ENCODE peak calls at places on chromosomes 4 and X, in eight cellular contexts. N, I, G, Y, S, X, L and W are unnamed samples.

GRCh38 chr4:124262211-124263179 is 450.0 kb downstream of the ANKRD50 start:
- DNase-seq in G (peak; percentile 56), N (peak; percentile 79), I (peak; percentile 75), Y (peak; percentile 66), S (peak; percentile 88), L (peak; percentile 73), X (no peak), W (peak; percentile 72)

GRCh38 chrX:149903889-149904748 is 23.1 kb downstream of the MAGEA8 start:
- DNase-seq in S (peak; percentile 6), X (no peak), I (no peak), G (no peak), N (no peak), L (no peak), Y (no peak), W (no peak)

GRCh38 chr4:105128208-105128607 is 18.5 kb upstream of the TET2 start:
- DNase-seq in G (no peak), N (no peak), Y (no peak), L (no peak), I (no peak), S (no peak), X (no peak), W (no peak)

GRCh38 chrX:44439242-44439641 is 95.8 kb upstream of the EFHC2 start:
- DNase-seq in Y (no peak), L (no peak), X (no peak), I (no peak), S (no peak), G (no peak), N (no peak), W (no peak)

GRCh38 chrX:86964321-86964720 is 553.3 kb upstream of the KLHL4 start:
- DNase-seq in N (no peak), G (no peak), S (no peak), X (no peak), L (no peak), Y (no peak), I (no peak), W (no peak)

GRCh38 chr4:153611679-153612078 is 72.4 kb upstream of the TLR2 start:
- DNase-seq in S (peak; percentile 68), G (no peak), L (peak; percentile 26), I (no peak), Y (peak; percentile 33), N (no peak), X (no peak), W (no peak)

GRCh38 chr4:76090241-76090691 is 15.8 kb downstream of the ART3 start:
- DNase-seq in X (no peak), L (peak; percentile 47), N (no peak), I (no peak), S (peak; percentile 94), Y (peak; percentile 96), G (no peak), W (peak; percentile 75)

GRCh38 chr4:6403400-6403685 is 69.1 kb downstream of the PPP2R2C start:
- DNase-seq in L (no peak), Y (no peak), S (no peak), G (no peak), N (no peak), X (no peak), I (peak; percentile 40), W (no peak)

GRCh38 chr4:61079427-61079826 is 120.7 kb upstream of the ADGRL3 start:
- DNase-seq in N (no peak), X (no peak), L (no peak), Y (peak; percentile 8), G (no peak), S (no peak), I (no peak), W (no peak)

GRCh38 chr4:151257704-151258103 is 19.3 kb upstream of the PRSS48 start:
- DNase-seq in Y (no peak), I (no peak), S (no peak), L (no peak), X (no peak), N (no peak), G (no peak), W (no peak)

GRCh38 chr4:151259752-151260151 is 17.2 kb upstream of the PRSS48 start:
- DNase-seq in Y (no peak), G (no peak), N (no peak), X (no peak), L (no peak), S (no peak), I (no peak), W (no peak)

GRCh38 chr4:151260526-151260925 is 16.4 kb upstream of the PRSS48 start:
- DNase-seq in Y (peak; percentile 63), S (no peak), G (no peak), N (no peak), I (no peak), L (no peak), X (no peak), W (no peak)

GRCh38 chr4:151251922-151252321 is 25.0 kb upstream of the PRSS48 start:
- DNase-seq in N (no peak), X (no peak), Y (no peak), I (no peak), L (no peak), G (no peak), S (no peak), W (no peak)

DNA sequence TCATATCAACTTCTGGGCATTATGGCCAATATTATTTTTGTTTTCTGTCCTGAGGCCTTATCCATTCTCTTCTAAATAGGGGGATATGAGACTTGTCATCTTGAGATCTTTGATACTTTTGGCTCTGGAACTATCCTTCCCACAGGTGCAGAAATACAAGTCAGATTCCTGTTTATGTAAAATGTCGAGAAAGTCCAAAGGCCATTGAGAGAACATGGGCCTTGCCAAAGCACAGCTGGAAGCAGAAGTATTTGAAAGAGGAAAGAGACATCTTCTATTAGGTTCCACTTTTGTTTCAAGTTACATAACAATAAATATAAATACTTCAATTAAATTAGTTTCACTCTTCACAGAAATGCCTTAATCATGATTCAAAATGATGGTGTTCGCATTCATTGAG is 20.8 kb upstream of the PRSS48 start:
- DNase-seq in S (no peak), L (no peak), N (no peak), X (no peak), G (no peak), I (no peak), Y (no peak), W (no peak)
- H3K27ac ChIP-seq in S (no peak overlapping the region), L (no peak overlapping the region), N (no peak overlapping the region), X (no peak overlapping the region), G (no peak overlapping the region), I (no peak overlapping the region), Y (no peak overlapping the region), W (no peak overlapping the region)

GRCh38 chrX:47515941-47516649 is 33.1 kb upstream of the ZNF41 start:
- DNase-seq in N (no peak), L (no peak), Y (peak; percentile 79), G (no peak), S (peak; percentile 45), X (no peak), I (no peak), W (peak; percentile 17)
- H3K27ac ChIP-seq in N (no peak overlapping the region), L (no peak overlapping the region), Y (peak overlapping the region; percentile 62), G (no peak overlapping the region), S (no peak overlapping the region), X (no peak overlapping the region), I (no peak overlapping the region), W (peak overlapping the region; percentile 82)

GRCh38 chr4:71866212-71866885 is 82.5 kb upstream of the GC start:
- DNase-seq in G (no peak), I (no peak), N (no peak), S (no peak), Y (no peak), L (no peak), X (no peak), W (no peak)

GRCh38 chr4:71863457-71863856 is 79.6 kb upstream of the GC start:
- DNase-seq in S (no peak), N (no peak), I (no peak), L (no peak), X (no peak), Y (no peak), G (no peak), W (no peak)

GRCh38 chr4:71870456-71870855 is 86.6 kb upstream of the GC start:
- DNase-seq in G (peak; percentile 10), X (no peak), S (no peak), Y (no peak), L (no peak), N (no peak), I (no peak), W (no peak)

GRCh38 chr4:71864380-71864779 is 80.5 kb upstream of the GC start:
- DNase-seq in N (no peak), G (no peak), I (no peak), Y (no peak), L (no peak), X (no peak), S (no peak), W (no peak)

GRCh38 chr4:71867598-71867997 is 83.7 kb upstream of the GC start:
- DNase-seq in N (no peak), X (no peak), L (no peak), Y (no peak), I (no peak), G (no peak), S (peak; percentile 0), W (no peak)
- H3K27ac ChIP-seq in N (no peak overlapping the region), X (no peak overlapping the region), L (no peak overlapping the region), Y (no peak overlapping the region), I (no peak overlapping the region), G (no peak overlapping the region), S (no peak overlapping the region), W (no peak overlapping the region)

GRCh38 chrX:140762061-140762460 is 52.5 kb downstream of the LINC00632 start:
- DNase-seq in I (peak; percentile 20), S (peak; percentile 74), X (peak; percentile 4), G (peak; percentile 13), Y (peak; percentile 58), N (no peak), L (no peak), W (peak; percentile 10)

DNA sequence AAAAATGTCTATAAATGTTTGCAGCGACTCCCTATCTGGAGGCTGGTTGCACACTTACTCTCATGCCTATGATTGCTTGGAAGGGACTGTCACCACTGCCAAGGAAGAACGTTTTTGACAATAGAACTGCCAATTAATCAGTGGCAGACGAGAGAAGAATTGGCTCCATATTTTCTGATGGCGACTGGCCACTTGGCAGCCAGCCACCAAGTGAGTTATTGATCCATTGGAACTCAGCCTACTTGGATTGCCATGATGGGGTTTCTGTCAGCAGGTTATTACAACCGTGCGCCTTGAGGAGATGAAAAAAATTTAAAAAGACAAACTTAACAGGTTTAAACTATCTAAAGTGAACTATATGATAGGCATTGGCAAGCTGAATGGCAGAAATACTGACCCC is 47.4 kb downstream of the LINC00632 start:
- DNase-seq in I (no peak), S (no peak), L (no peak), Y (no peak), N (no peak), G (no peak), X (no peak), W (no peak)
- H3K27ac ChIP-seq in I (no peak overlapping the region), S (no peak overlapping the region), L (no peak overlapping the region), Y (no peak overlapping the region), N (no peak overlapping the region), G (no peak overlapping the region), X (no peak overlapping the region), W (no peak overlapping the region)